ENCODE peak calls at places on chromosomes 12 and 14, in ten cellular contexts. P, T, R, S, K, M, X, Q, E and N are unnamed samples.

GRCh38 chr12:75892779-75893408 is 138.7 kb downstream of the PHLDA1 start:
- DNase-seq in E (no peak), X (no peak), P (no peak), T (no peak), R (no peak), Q (no peak), S (no peak), M (no peak), K (no peak), N (no peak)

GRCh38 chr14:74238974-74239847 is at the start of gene VSX2:
- DNase-seq in P (no peak), M (no peak), Q (no peak), T (no peak), S (no peak), K (no peak), X (no peak), E (no peak), R (no peak), N (no peak)

GRCh38 chr14:68792830-68793733 is at the start of gene ZFP36L1:
- DNase-seq in R (no peak), T (peak), E (peak), S (no peak), K (peak), P (peak), Q (peak), M (peak), X (peak), N (peak)

GRCh38 chr12:19351346-19351745 is 87.9 kb upstream of the AEBP2 start:
- DNase-seq in T (no peak), R (no peak), K (no peak), X (no peak), S (no peak), P (no peak), Q (no peak), M (no peak), E (no peak), N (no peak)

GRCh38 chr14:61322799-61323290 is 1.5 kb downstream of the PRKCH start:
- DNase-seq in S (no peak), P (no peak), M (no peak), R (no peak), X (no peak), Q (no peak), K (no peak), T (peak), E (peak), N (no peak)

GRCh38 chr12:76764856-76765255 is 941 bp downstream of the ZDHHC17 start:
- DNase-seq in X (no peak), R (no peak), P (peak), S (no peak), M (no peak), T (no peak), K (no peak), E (peak), Q (no peak), N (no peak)

GRCh38 chr14:40386433-40386832 is 954.2 kb upstream of the FBXO33 start:
- DNase-seq in Q (no peak), P (no peak), S (no peak), R (no peak), T (peak), X (no peak), K (no peak), M (no peak), E (no peak), N (no peak)

GRCh38 chr12:124668602-124669001 is 101.2 kb upstream of the NCOR2 start:
- DNase-seq in S (no peak), X (no peak), M (no peak), T (no peak), Q (no peak), P (no peak), K (no peak), R (no peak), E (no peak), N (no peak)

GRCh38 chr14:105442125-105442524 is 22.5 kb downstream of the MTA1 start:
- DNase-seq in E (no peak), R (no peak), T (no peak), K (no peak), X (no peak), M (no peak), P (no peak), S (no peak), Q (no peak), N (no peak)

GRCh38 chr12:49872781-49873181 is 29.9 kb upstream of the BCDIN3D start:
- DNase-seq in R (no peak), X (no peak), K (no peak), E (no peak), Q (no peak), T (no peak), M (no peak), S (no peak), P (peak), N (no peak)

GRCh38 chr12:128661216-128661550 is 162.6 kb downstream of the SLC15A4 start:
- DNase-seq in R (no peak), M (no peak), E (no peak), P (no peak), X (no peak), Q (no peak), K (no peak), T (no peak), S (peak), N (no peak)

GRCh38 chr14:96261772-96262485 is 5.9 kb downstream of the BDKRB1 start:
- DNase-seq in K (no peak), Q (no peak), M (no peak), T (no peak), E (no peak), S (no peak), X (no peak), P (no peak), R (no peak), N (no peak)